ENCODE peak calls at places on chromosome 4, in eight cellular contexts. J is brain microvascular endothelial cell, P is GM13976, D is BE2C, M is hepatocyte, B is HFFc6, Q is left ventricle myocardium inferior, K is colonic mucosa. F is an unnamed sample.

GRCh38 chr4:8840816-8841455 is 30.7 kb downstream of the HMX1 start:
- DNase-seq in M (no peak), B (no peak), J (no peak), D (no peak), P (no peak), Q (no peak), K (no peak), F (peak; percentile 39)

GRCh38 chr4:172521171-172521570 is 647.4 kb upstream of the GALNT7 start:
- DNase-seq in K (no peak), D (no peak), Q (no peak), B (no peak), M (no peak), J (no peak), P (no peak), F (no peak)

GRCh38 chr4:4838602-4839470 is 20.6 kb upstream of the MSX1 start:
- DNase-seq in K (no peak), P (no peak), B (no peak), Q (no peak), D (no peak), M (peak; percentile 50), J (no peak), F (no peak)

GRCh38 chr4:25800253-25800652 is 62.5 kb downstream of the SEL1L3 start:
- DNase-seq in P (no peak), B (no peak), J (no peak), M (no peak), Q (no peak), K (no peak), D (no peak), F (no peak)

GRCh38 chr4:107930821-107931774 is at the start of gene CYP2U1:
- DNase-seq in D (peak; percentile 93), B (peak; percentile 82), Q (peak; percentile 92), K (peak; percentile 86), M (peak; percentile 90), J (peak; percentile 57), P (peak; percentile 90), F (peak; percentile 97)

GRCh38 chr4:27770895-27771294 is 910.3 kb downstream of the STIM2 start:
- DNase-seq in M (no peak), J (no peak), K (no peak), Q (no peak), D (no peak), P (no peak), B (no peak), F (no peak)

GRCh38 chr4:88535090-88535755 is 11.6 kb upstream of the PYURF start:
- DNase-seq in P (no peak), Q (no peak), K (no peak), M (no peak), D (no peak), B (no peak), J (no peak), F (no peak)

GRCh38 chr4:56229947-56230346 is 157.3 kb downstream of the AASDH start:
- DNase-seq in K (no peak), M (no peak), J (no peak), B (no peak), D (no peak), Q (no peak), P (no peak), F (no peak)

GRCh38 chr4:31370866-31371465 is 650.8 kb downstream of the PCDH7 start:
- DNase-seq in B (peak; percentile 2), K (no peak), J (peak; percentile 16), P (peak; percentile 39), M (peak; percentile 60), D (no peak), Q (no peak), F (no peak)

GRCh38 chr4:26173619-26174018 is 147.2 kb upstream of the RBPJ start:
- DNase-seq in B (no peak), Q (no peak), K (no peak), D (no peak), P (no peak), J (no peak), M (peak; percentile 34), F (no peak)

GRCh38 chr4:74449571-74450297 is 4.8 kb downstream of the AREG start:
- DNase-seq in B (peak; percentile 39), D (no peak), P (no peak), M (no peak), Q (no peak), K (no peak), J (peak; percentile 23), F (no peak)

GRCh38 chr4:1410491-1411325 is 4.5 kb upstream of the NKX1-1 start:
- DNase-seq in K (peak; percentile 20), M (peak; percentile 87), D (no peak), Q (peak; percentile 35), P (peak; percentile 76), B (no peak), J (peak; percentile 6), F (peak; percentile 91)

GRCh38 chr4:168677063-168677462 is 180.2 kb downstream of the PALLD start:
- DNase-seq in P (no peak), D (no peak), M (no peak), J (no peak), Q (no peak), K (no peak), B (no peak), F (no peak)

GRCh38 chr4:131566026-131566425 is 1583.1 kb upstream of the PCDH10 start:
- DNase-seq in B (no peak), K (no peak), J (no peak), Q (no peak), M (no peak), P (no peak), D (no peak), F (no peak)

GRCh38 chr4:112726041-112726440 is 89.1 kb downstream of the LARP7 start:
- DNase-seq in K (no peak), D (no peak), P (no peak), J (no peak), M (no peak), Q (no peak), B (no peak), F (no peak)

GRCh38 chr4:185205697-185206342 is 2.0 kb upstream of the CFAP97 start:
- DNase-seq in B (no peak), Q (no peak), K (no peak), D (no peak), P (no peak), M (no peak), J (no peak), F (no peak)

GRCh38 chr4:85968945-85969830 is 390.7 kb downstream of the MAPK10 start:
- DNase-seq in D (no peak), K (no peak), Q (no peak), P (peak; percentile 25), J (peak; percentile 43), M (peak; percentile 59), B (peak; percentile 81), F (no peak)

GRCh38 chr4:77699731-77700210 is 94.2 kb downstream of the CXCL13 start:
- DNase-seq in D (peak; percentile 26), P (no peak), B (peak; percentile 75), K (no peak), M (peak; percentile 67), Q (no peak), J (peak; percentile 83), F (no peak)
- TF ChIP-seq CTCF in D (peak; percentile 16), P (no peak), B (peak; percentile 42), K (no peak), M (peak; percentile 24), Q (no peak), J (peak; percentile 55), F (no peak)

DNA sequence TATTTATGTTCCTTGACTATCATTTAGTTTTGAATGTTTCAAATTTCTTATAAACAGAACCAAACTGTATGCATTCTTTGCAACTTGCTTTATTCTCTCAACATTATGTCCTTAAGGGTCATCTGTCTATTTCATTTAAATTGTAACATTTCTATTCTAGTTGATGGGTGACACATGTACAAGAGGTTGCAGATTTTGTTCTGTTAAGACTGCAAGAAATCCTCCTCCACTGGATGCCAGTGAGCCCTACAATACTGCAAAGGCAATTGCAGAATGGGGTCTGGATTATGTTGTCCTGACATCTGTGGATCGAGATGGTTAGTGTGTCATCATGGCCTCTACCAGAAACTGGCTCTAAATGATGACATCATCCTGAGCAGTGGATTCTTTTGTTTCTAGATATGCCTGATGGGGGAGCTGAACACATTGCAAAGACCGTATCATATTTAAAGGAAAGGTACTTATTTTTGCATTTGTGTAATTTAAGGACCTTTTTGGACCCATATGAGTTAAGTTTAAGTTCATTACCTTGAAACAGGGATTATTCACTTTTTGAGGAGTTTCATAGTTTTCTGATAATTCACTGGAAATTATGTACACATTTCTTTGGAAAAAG is 6.1 kb downstream of the LIAS start:
- DNase-seq in D (peak; percentile 78), B (peak; percentile 79), J (peak; percentile 84), Q (no peak), P (no peak), K (no peak), M (peak; percentile 76), F (no peak)
- TF ChIP-seq CTCF in D (peak; percentile 35), B (peak; percentile 57), J (peak; percentile 36), Q (no peak), P (no peak), K (no peak), M (no peak), F (no peak)

DNA sequence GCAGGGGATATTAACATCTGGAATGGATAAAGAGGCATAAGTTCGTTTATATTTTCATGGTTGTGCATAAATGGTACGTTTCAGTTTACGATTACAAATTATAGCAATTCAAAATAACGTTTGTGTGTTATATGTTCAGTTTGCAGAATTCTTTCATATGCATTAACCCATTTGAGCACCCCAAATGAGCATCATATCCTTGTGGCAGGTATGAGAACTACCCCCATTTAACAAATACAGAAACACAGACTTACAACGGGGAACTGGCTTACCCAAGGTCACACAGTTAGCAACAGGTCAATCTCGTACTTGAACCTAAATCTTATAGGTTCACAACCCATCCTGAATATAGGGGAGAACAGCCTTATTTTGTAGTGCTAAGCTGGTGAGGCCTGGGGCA is 33.1 kb downstream of the EDNRA start:
- DNase-seq in D (no peak), P (no peak), B (no peak), Q (no peak), K (no peak), M (no peak), J (no peak), F (no peak)
- TF ChIP-seq CTCF in D (no peak), P (no peak), B (peak; percentile 66), Q (no peak), K (no peak), M (no peak), J (peak; percentile 21), F (no peak)

DNA sequence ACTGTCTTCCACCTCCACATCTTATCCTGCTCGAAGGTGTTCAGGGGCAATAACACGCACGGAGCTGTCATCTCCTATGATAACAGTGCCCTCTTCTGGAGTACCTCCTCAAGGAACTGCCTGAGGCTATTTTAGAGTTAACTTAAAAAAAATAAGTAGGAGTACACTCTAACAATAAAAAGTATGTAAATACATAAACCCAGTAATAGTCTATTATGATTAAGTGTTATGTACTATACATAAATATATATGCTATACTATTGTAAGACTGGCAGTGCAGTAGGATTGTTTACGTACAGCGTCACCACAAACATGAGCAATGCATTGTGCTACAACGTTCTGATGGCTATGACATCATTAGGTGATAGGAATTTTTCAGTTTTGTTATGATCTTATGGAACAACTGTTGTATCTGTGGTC is 34.5 kb upstream of the TLR2 start:
- DNase-seq in J (peak; percentile 23), D (no peak), K (no peak), M (peak; percentile 38), Q (no peak), P (no peak), B (no peak), F (no peak)
- TF ChIP-seq CTCF in J (peak; percentile 58), D (peak; percentile 15), K (no peak), M (no peak), Q (peak; percentile 40), P (no peak), B (peak; percentile 63), F (no peak)

GRCh38 chr4:174156239-174156826 is 127.1 kb downstream of the FBXO8 start:
- DNase-seq in D (peak; percentile 28), K (no peak), Q (no peak), M (peak; percentile 67), B (peak; percentile 24), J (peak; percentile 29), P (peak; percentile 11), F (no peak)
- TF ChIP-seq CTCF in D (peak; percentile 85), K (peak; percentile 56), Q (peak; percentile 73), M (peak; percentile 73), B (peak; percentile 80), J (peak; percentile 68), P (peak; percentile 23), F (peak; percentile 26)

GRCh38 chr4:84582302-84582987 is 482 bp upstream of the CDS1 start:
- DNase-seq in B (peak; percentile 34), D (peak; percentile 86), M (peak; percentile 97), P (peak; percentile 77), K (peak; percentile 97), J (peak; percentile 53), Q (peak; percentile 83), F (peak; percentile 99)
- TF ChIP-seq CTCF in B (no peak), D (no peak), M (no peak), P (no peak), K (no peak), J (no peak), Q (no peak), F (no peak)

F was measured in upper lobe of left lung.